ENCODE peak calls at places on chromosomes 4 and X, in six cellular contexts. One of them, this sample, is unnamed.
A peak's percentile ranks its signal among the peaks of the same experiment; 100 is the strongest.

GRCh38 chr4:10061650-10062415 is 40.5 kb upstream of the SLC2A9 start:
- DNase-seq in A549: no peak
- DNase-seq in Peyer's patch: no peak
- DNase-seq in breast epithelium: no peak
- DNase-seq in foreskin fibroblast: peak; percentile 36
- DNase-seq in WTC11: no peak
- DNase-seq in this sample: no peak

GRCh38 chr4:174464949-174465348 is 57.3 kb downstream of the HPGD start:
- DNase-seq in A549: no peak
- DNase-seq in Peyer's patch: no peak
- DNase-seq in breast epithelium: no peak
- DNase-seq in foreskin fibroblast: no peak
- DNase-seq in WTC11: no peak
- DNase-seq in this sample: no peak

GRCh38 chr4:1172228-1172851 is at the start of gene SPON2:
- DNase-seq in A549: no peak
- DNase-seq in Peyer's patch: no peak
- DNase-seq in breast epithelium: peak; percentile 50
- DNase-seq in foreskin fibroblast: peak; percentile 83
- DNase-seq in WTC11: no peak
- DNase-seq in this sample: no peak

GRCh38 chrX:15838017-15838416 is 16.6 kb downstream of the AP1S2 start:
- DNase-seq in A549: peak; percentile 10
- DNase-seq in Peyer's patch: no peak
- DNase-seq in breast epithelium: no peak
- DNase-seq in foreskin fibroblast: no peak
- DNase-seq in WTC11: peak; percentile 25
- DNase-seq in this sample: no peak

GRCh38 chrX:53262918-53263394 is 18.4 kb downstream of the IQSEC2 start:
- DNase-seq in A549: peak; percentile 78
- DNase-seq in Peyer's patch: peak; percentile 50
- DNase-seq in breast epithelium: no peak
- DNase-seq in foreskin fibroblast: peak; percentile 73
- DNase-seq in WTC11: no peak
- DNase-seq in this sample: no peak

GRCh38 chr4:37219251-37219650 is 25.3 kb upstream of the NWD2 start:
- DNase-seq in A549: no peak
- DNase-seq in Peyer's patch: no peak
- DNase-seq in breast epithelium: no peak
- DNase-seq in foreskin fibroblast: no peak
- DNase-seq in WTC11: no peak
- DNase-seq in this sample: no peak

GRCh38 chr4:173171987-173172386 is 3.4 kb downstream of the GALNT7 start:
- DNase-seq in A549: no peak
- DNase-seq in Peyer's patch: no peak
- DNase-seq in breast epithelium: no peak
- DNase-seq in foreskin fibroblast: no peak
- DNase-seq in WTC11: no peak
- DNase-seq in this sample: no peak

GRCh38 chr4:170538821-170539473 is 449.2 kb upstream of the AADAT start:
- DNase-seq in A549: no peak
- DNase-seq in Peyer's patch: no peak
- DNase-seq in breast epithelium: no peak
- DNase-seq in foreskin fibroblast: no peak
- DNase-seq in WTC11: no peak
- DNase-seq in this sample: no peak

GRCh38 chr4:16466581-16466980 is 240.3 kb upstream of the TAPT1 start:
- DNase-seq in A549: no peak
- DNase-seq in Peyer's patch: no peak
- DNase-seq in breast epithelium: no peak
- DNase-seq in foreskin fibroblast: no peak
- DNase-seq in WTC11: no peak
- DNase-seq in this sample: no peak

GRCh38 chr4:186191266-186192067 is at the start of gene CYP4V2:
- DNase-seq in A549: peak; percentile 67
- DNase-seq in Peyer's patch: peak; percentile 95
- DNase-seq in breast epithelium: peak; percentile 61
- DNase-seq in foreskin fibroblast: peak; percentile 89
- DNase-seq in WTC11: peak; percentile 73
- DNase-seq in this sample: peak; percentile 51

GRCh38 chr4:41880022-41880837 is 55.0 kb upstream of the TMEM33 start:
- DNase-seq in A549: no peak
- DNase-seq in Peyer's patch: no peak
- DNase-seq in breast epithelium: no peak
- DNase-seq in foreskin fibroblast: no peak
- DNase-seq in WTC11: peak; percentile 27
- DNase-seq in this sample: no peak

GRCh38 chrX:107768051-107768450 is 7.5 kb downstream of the TSC22D3 start:
- DNase-seq in A549: no peak
- DNase-seq in Peyer's patch: no peak
- DNase-seq in breast epithelium: no peak
- DNase-seq in foreskin fibroblast: no peak
- DNase-seq in WTC11: no peak
- DNase-seq in this sample: no peak

GRCh38 chr4:150067859-150068258 is 10.4 kb upstream of the DCLK2 start:
- DNase-seq in A549: no peak
- DNase-seq in Peyer's patch: no peak
- DNase-seq in breast epithelium: no peak
- DNase-seq in foreskin fibroblast: peak; percentile 31
- DNase-seq in WTC11: no peak
- DNase-seq in this sample: no peak

GRCh38 chrX:29229802-29230201 is 642.6 kb downstream of the IL1RAPL1 start:
- DNase-seq in A549: no peak
- DNase-seq in Peyer's patch: no peak
- DNase-seq in breast epithelium: no peak
- DNase-seq in foreskin fibroblast: peak; percentile 13
- DNase-seq in WTC11: no peak
- DNase-seq in this sample: no peak

GRCh38 chr4:41369680-41370079 is 113.0 kb downstream of the UCHL1 start:
- DNase-seq in A549: no peak
- DNase-seq in Peyer's patch: no peak
- DNase-seq in breast epithelium: peak; percentile 57
- DNase-seq in foreskin fibroblast: no peak
- DNase-seq in WTC11: no peak
- DNase-seq in this sample: no peak

GRCh38 chr4:19254476-19254875 is 997.2 kb upstream of the SLIT2 start:
- DNase-seq in A549: no peak
- DNase-seq in Peyer's patch: no peak
- DNase-seq in breast epithelium: no peak
- DNase-seq in foreskin fibroblast: peak; percentile 21
- DNase-seq in WTC11: no peak
- DNase-seq in this sample: no peak

GRCh38 chr4:25022741-25023140 is 8.0 kb downstream of the LGI2 start:
- DNase-seq in A549: no peak
- DNase-seq in Peyer's patch: no peak
- DNase-seq in breast epithelium: no peak
- DNase-seq in foreskin fibroblast: no peak
- DNase-seq in WTC11: no peak
- DNase-seq in this sample: no peak

GRCh38 chr4:78057600-78058560 is 757 bp downstream of the FRAS1 start:
- DNase-seq in A549: peak; percentile 33
- DNase-seq in Peyer's patch: peak; percentile 70
- DNase-seq in breast epithelium: peak; percentile 61
- DNase-seq in foreskin fibroblast: peak; percentile 79
- DNase-seq in WTC11: peak; percentile 37
- DNase-seq in this sample: no peak

GRCh38 chr4:94757192-94758140 is at the start of gene BMPR1B:
- DNase-seq in A549: peak; percentile 84
- DNase-seq in Peyer's patch: no peak
- DNase-seq in breast epithelium: no peak
- DNase-seq in foreskin fibroblast: peak; percentile 75
- DNase-seq in WTC11: peak; percentile 24
- DNase-seq in this sample: no peak

GRCh38 chrX:101263766-101264165 is 27.4 kb downstream of the TAF7L start:
- DNase-seq in A549: no peak
- DNase-seq in Peyer's patch: no peak
- DNase-seq in breast epithelium: no peak
- DNase-seq in foreskin fibroblast: peak; percentile 54
- DNase-seq in WTC11: no peak
- DNase-seq in this sample: no peak

GRCh38 chrX:153845842-153846241 is 15.5 kb upstream of the PDZD4 start:
- DNase-seq in A549: no peak
- DNase-seq in Peyer's patch: no peak
- DNase-seq in breast epithelium: no peak
- DNase-seq in foreskin fibroblast: peak; percentile 16
- DNase-seq in WTC11: no peak
- DNase-seq in this sample: no peak

GRCh38 chr4:107380190-107380589 is 339.8 kb downstream of the PAPSS1 start:
- DNase-seq in A549: no peak
- DNase-seq in Peyer's patch: no peak
- DNase-seq in breast epithelium: no peak
- DNase-seq in foreskin fibroblast: peak; percentile 47
- DNase-seq in WTC11: no peak
- DNase-seq in this sample: no peak

GRCh38 chr4:107376293-107376692 is 340.2 kb upstream of the DKK2 start:
- DNase-seq in A549: no peak
- DNase-seq in Peyer's patch: no peak
- DNase-seq in breast epithelium: no peak
- DNase-seq in foreskin fibroblast: no peak
- DNase-seq in WTC11: no peak
- DNase-seq in this sample: no peak

GRCh38 chr4:107380836-107381438 is 339.1 kb downstream of the PAPSS1 start:
- DNase-seq in A549: peak; percentile 2
- DNase-seq in Peyer's patch: no peak
- DNase-seq in breast epithelium: no peak
- DNase-seq in foreskin fibroblast: peak; percentile 67
- DNase-seq in WTC11: peak; percentile 11
- DNase-seq in this sample: no peak

DNA sequence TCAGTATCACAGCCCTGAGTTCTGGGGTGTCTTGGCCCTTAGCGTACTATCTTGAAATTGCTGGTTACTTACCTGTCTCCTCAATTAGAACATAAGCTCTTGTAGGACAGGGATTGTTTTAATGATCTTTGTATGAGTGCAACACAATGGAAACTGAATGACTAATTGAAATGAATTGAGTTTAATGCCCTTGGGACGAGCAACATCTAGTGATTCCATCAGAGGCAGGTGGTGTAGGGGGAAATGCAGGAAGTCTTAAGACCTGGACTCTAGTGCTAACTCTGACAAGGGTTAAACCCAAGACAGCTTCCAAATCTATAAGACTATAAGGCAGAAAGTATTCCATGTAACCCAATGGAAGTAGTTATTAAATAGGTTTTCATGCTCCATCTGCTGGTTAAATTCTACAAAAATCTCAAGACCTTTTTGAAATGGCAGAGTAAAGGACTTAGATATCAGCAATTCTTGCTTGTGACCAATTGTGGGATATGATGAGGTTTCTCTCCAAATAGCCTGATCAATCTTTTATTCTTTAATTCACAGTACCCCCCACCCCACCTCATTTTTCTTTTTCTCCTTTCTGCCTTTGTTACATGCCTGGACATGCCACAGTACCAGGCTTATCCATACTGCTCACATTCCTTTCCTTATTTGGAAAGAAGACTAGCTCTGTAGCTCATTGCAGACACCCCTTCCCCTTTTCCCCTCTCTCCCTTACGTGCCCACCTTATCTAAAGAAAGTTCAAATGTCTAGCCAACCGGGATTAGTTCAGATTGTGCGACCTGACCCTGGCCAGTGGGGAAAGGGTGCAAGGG is 340.8 kb downstream of the PAPSS1 start:
- DNase-seq in A549: no peak
- DNase-seq in Peyer's patch: no peak
- DNase-seq in breast epithelium: no peak
- DNase-seq in foreskin fibroblast: peak; percentile 59
- DNase-seq in WTC11: no peak
- DNase-seq in this sample: no peak
- TF ChIP-seq CTCF in A549: no peak
- TF ChIP-seq CTCF in Peyer's patch: no peak
- TF ChIP-seq CTCF in breast epithelium: no peak
- TF ChIP-seq CTCF in foreskin fibroblast: peak; percentile 19
- TF ChIP-seq CTCF in WTC11: no peak
- TF ChIP-seq CTCF in this sample: no peak

DNA sequence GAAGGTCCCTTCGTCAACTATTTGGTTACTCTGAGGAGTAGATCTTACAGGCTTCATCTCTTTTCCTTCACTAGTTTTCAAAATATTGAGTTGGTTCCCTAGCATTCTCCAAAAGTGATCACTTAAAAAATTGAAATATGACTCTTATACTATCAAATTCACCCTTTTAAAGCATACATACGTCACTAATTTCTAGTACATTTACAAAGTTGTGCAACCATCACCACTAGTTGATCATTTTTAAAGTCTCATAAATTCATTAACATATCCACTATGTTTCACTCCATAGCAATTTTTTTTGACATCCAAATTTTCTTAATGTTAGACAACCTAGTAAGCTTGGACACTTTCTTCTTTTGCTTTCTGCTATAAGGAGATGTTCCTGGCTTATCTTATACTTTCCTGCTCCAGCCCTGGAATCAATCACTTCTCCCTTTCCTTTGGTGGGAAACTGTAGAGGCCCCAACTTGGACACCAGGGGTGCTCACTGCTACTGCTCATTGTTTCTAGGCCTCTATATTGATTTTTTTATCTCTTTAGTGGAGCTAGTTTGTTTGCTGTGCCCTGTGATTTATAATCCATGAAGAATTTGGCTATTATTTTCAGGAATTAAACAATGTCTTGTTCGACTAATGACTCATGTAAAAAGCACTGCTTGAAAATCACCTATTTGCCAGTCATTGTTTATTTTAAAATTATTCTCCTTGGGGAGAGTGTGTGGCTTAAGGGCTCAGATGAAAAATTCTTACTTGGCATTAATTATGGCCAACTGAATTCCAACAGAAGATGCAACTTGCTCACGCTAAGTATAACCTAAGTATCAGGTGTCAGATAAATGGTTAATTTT is 4.0 kb upstream of the ZFX start:
- DNase-seq in A549: peak; percentile 76
- DNase-seq in Peyer's patch: no peak
- DNase-seq in breast epithelium: no peak
- DNase-seq in foreskin fibroblast: peak; percentile 50
- DNase-seq in WTC11: no peak
- DNase-seq in this sample: no peak
- TF ChIP-seq CTCF in A549: no peak
- TF ChIP-seq CTCF in Peyer's patch: no peak
- TF ChIP-seq CTCF in breast epithelium: no peak
- TF ChIP-seq CTCF in foreskin fibroblast: peak; percentile 5
- TF ChIP-seq CTCF in WTC11: no peak
- TF ChIP-seq CTCF in this sample: no peak

GRCh38 chr4:90293320-90293719 is 166.1 kb downstream of the CCSER1 start:
- DNase-seq in A549: peak; percentile 4
- DNase-seq in Peyer's patch: no peak
- DNase-seq in breast epithelium: no peak
- DNase-seq in foreskin fibroblast: peak; percentile 19
- DNase-seq in WTC11: no peak
- DNase-seq in this sample: no peak
- TF ChIP-seq CTCF in A549: peak; percentile 40
- TF ChIP-seq CTCF in Peyer's patch: peak; percentile 49
- TF ChIP-seq CTCF in breast epithelium: peak; percentile 34
- TF ChIP-seq CTCF in foreskin fibroblast: peak; percentile 16
- TF ChIP-seq CTCF in WTC11: peak; percentile 32
- TF ChIP-seq CTCF in this sample: peak; percentile 51

DNA sequence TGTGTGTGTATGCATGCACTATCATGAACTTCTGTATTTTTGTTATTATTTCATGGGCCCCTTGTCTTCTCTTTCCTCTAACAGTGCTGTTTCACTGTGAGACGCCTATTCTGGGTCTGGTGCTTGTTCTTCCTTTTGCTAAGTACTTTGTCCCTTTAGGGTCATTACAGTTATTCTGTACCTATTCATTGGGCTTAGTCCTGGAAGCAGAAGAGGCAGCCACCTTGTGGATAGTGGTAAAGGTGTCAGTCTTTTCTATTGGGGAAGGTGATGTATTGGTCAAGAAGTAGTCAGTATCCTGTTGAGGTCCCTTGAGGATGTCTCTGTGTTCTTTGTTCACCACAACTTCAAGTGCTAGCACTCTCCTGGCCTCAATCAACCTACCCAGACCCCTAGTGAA is 593.7 kb downstream of the SPRY1 start:
- DNase-seq in A549: no peak
- DNase-seq in Peyer's patch: no peak
- DNase-seq in breast epithelium: no peak
- DNase-seq in foreskin fibroblast: no peak
- DNase-seq in WTC11: no peak
- DNase-seq in this sample: no peak
- TF ChIP-seq CTCF in A549: no peak
- TF ChIP-seq CTCF in Peyer's patch: no peak
- TF ChIP-seq CTCF in breast epithelium: no peak
- TF ChIP-seq CTCF in foreskin fibroblast: no peak
- TF ChIP-seq CTCF in WTC11: no peak
- TF ChIP-seq CTCF in this sample: no peak

This sample was measured in D721Med.